ENCODE peak calls at places on chromosome 9, in six cellular contexts. B is stomach; G is astrocyte of the spinal cord; Q is mucosa of gallbladder; W is NCI-H1105; Z is stimulated activated naive CD8-positive, alpha-beta T cell treated with anti-CD3 and anti-CD28 coated beads, Interleukin-15, amount 100 ng/mL, for 72 hours. M is an unnamed sample.

GRCh38 chr9:120152295-120152694 is 427.7 kb downstream of the CDK5RAP2 start:
- DNase-seq in B (no peak), G (no peak), Q (no peak), W (no peak), Z (no peak), M (no peak)

GRCh38 chr9:87554976-87555375 is 57.3 kb downstream of the DAPK1 start:
- DNase-seq in B (no peak), G (no peak), Q (no peak), W (no peak), Z (no peak), M (no peak)

GRCh38 chr9:96554326-96554725 is 65.3 kb downstream of the CDC14B start:
- DNase-seq in B (no peak), G (peak; percentile 72), Q (no peak), W (no peak), Z (no peak), M (no peak)

GRCh38 chr9:2722715-2723114 is 5.4 kb downstream of the KCNV2 start:
- DNase-seq in B (no peak), G (peak; percentile 58), Q (no peak), W (no peak), Z (no peak), M (no peak)

GRCh38 chr9:116075191-116075590 is 78.4 kb upstream of the PAPPA start:
- DNase-seq in B (no peak), G (peak; percentile 46), Q (no peak), W (no peak), Z (no peak), M (no peak)

GRCh38 chr9:87109851-87110250 is 162.5 kb upstream of the GAS1 start:
- DNase-seq in B (no peak), G (peak; percentile 70), Q (no peak), W (no peak), Z (no peak), M (no peak)

GRCh38 chr9:105842023-105842644 is 147.8 kb downstream of the TMEM38B start:
- DNase-seq in B (no peak), G (peak; percentile 51), Q (peak; percentile 17), W (peak; percentile 18), Z (peak; percentile 13), M (no peak)

GRCh38 chr9:134420281-134420835 is 94.1 kb downstream of the RXRA start:
- DNase-seq in B (no peak), G (no peak), Q (no peak), W (no peak), Z (no peak), M (no peak)

GRCh38 chr9:132857031-132857430 is 21.1 kb downstream of the AK8 start:
- DNase-seq in B (peak; percentile 46), G (peak; percentile 37), Q (peak; percentile 73), W (no peak), Z (no peak), M (no peak)

GRCh38 chr9:78023003-78023741 is 8.4 kb downstream of the GNAQ start:
- DNase-seq in B (peak; percentile 48), G (peak; percentile 56), Q (peak; percentile 64), W (no peak), Z (no peak), M (no peak)

GRCh38 chr9:89421595-89421994 is 76.3 kb downstream of the SEMA4D start:
- DNase-seq in B (no peak), G (peak; percentile 10), Q (no peak), W (no peak), Z (no peak), M (no peak)

GRCh38 chr9:134800791-134801339 is 79.7 kb upstream of the FCN2 start:
- DNase-seq in B (no peak), G (no peak), Q (peak; percentile 36), W (no peak), Z (no peak), M (no peak)

GRCh38 chr9:131503626-131504465 is 1.1 kb downstream of the POMT1 start:
- DNase-seq in B (no peak), G (peak; percentile 22), Q (no peak), W (no peak), Z (peak; percentile 72), M (no peak)

GRCh38 chr9:33320568-33321261 is 30.4 kb downstream of the NFX1 start:
- DNase-seq in B (no peak), G (peak; percentile 95), Q (peak; percentile 12), W (no peak), Z (no peak), M (no peak)

GRCh38 chr9:81574399-81574798 is 114.9 kb downstream of the TLE1 start:
- DNase-seq in B (no peak), G (peak; percentile 76), Q (no peak), W (no peak), Z (no peak), M (no peak)

GRCh38 chr9:14960881-14961280 is 50.7 kb upstream of the FREM1 start:
- DNase-seq in B (no peak), G (no peak), Q (no peak), W (no peak), Z (no peak), M (no peak)

GRCh38 chr9:109821711-109822110 is 41.7 kb downstream of the PALM2AKAP2 start:
- DNase-seq in B (no peak), G (peak; percentile 23), Q (no peak), W (no peak), Z (no peak), M (no peak)

GRCh38 chr9:113343732-113344231 is 3.7 kb upstream of the WDR31 start:
- DNase-seq in B (peak; percentile 76), G (peak; percentile 10), Q (peak; percentile 84), W (peak; percentile 78), Z (no peak), M (peak; percentile 89)

GRCh38 chr9:113548221-113549041 is 84.9 kb downstream of the RGS3 start:
- DNase-seq in B (peak; percentile 62), G (peak; percentile 25), Q (peak; percentile 57), W (no peak), Z (peak; percentile 12), M (no peak)

GRCh38 chr9:23821400-23822181 is 4.4 kb downstream of the ELAVL2 start:
- DNase-seq in B (peak; percentile 24), G (peak; percentile 49), Q (no peak), W (no peak), Z (no peak), M (no peak)

GRCh38 chr9:116322521-116322920 is 168.9 kb downstream of the PAPPA start:
- DNase-seq in B (no peak), G (no peak), Q (no peak), W (no peak), Z (no peak), M (no peak)

GRCh38 chr9:112867275-112867991 is 23.2 kb downstream of the SLC46A2 start:
- DNase-seq in B (no peak), G (peak; percentile 66), Q (no peak), W (no peak), Z (no peak), M (no peak)

GRCh38 chr9:91197232-91198181 is 164.2 kb downstream of the AUH start:
- DNase-seq in B (peak; percentile 86), G (peak; percentile 81), Q (peak; percentile 96), W (no peak), Z (no peak), M (peak; percentile 7)

GRCh38 chr9:76542360-76542759 is 83.4 kb downstream of the GCNT1 start:
- DNase-seq in B (no peak), G (no peak), Q (no peak), W (no peak), Z (no peak), M (no peak)

GRCh38 chr9:2228132-2228531 is 213.0 kb downstream of the SMARCA2 start:
- DNase-seq in B (no peak), G (no peak), Q (no peak), W (peak; percentile 45), Z (no peak), M (no peak)

GRCh38 chr9:121852241-121852640 is 200.8 kb downstream of the DAB2IP start:
- DNase-seq in B (no peak), G (no peak), Q (no peak), W (no peak), Z (no peak), M (no peak)

GRCh38 chr9:98706651-98707103 is 2.1 kb downstream of the GABBR2 start:
- DNase-seq in B (no peak), G (no peak), Q (no peak), W (no peak), Z (no peak), M (no peak)

M was measured in NCI-H2107.